ENCODE peak calls at places on chromosomes 12 and 14, in eight cellular contexts. A is amniotic stem cell, V is OCI-M1, B is KG1, E is HTR-8/SVneo, H is left cardiac atrium, Z is fibroblast of mammary gland, N is SW 1271. S is an unnamed sample.

GRCh38 chr12:93025145-93026103 is 96.3 kb upstream of the EEA1 start:
- DNase-seq in A (peak; percentile 0), V (peak; percentile 76), B (peak; percentile 18), E (peak; percentile 37), H (no peak), Z (peak; percentile 82), N (no peak), S (peak; percentile 83)

GRCh38 chr12:42475055-42475454 is 114.5 kb downstream of the PRICKLE1 start:
- DNase-seq in A (no peak), V (no peak), B (no peak), E (no peak), H (no peak), Z (no peak), N (no peak), S (no peak)

GRCh38 chr12:94150483-94151225 is 2.3 kb downstream of the PLXNC1 start:
- DNase-seq in A (no peak), V (peak; percentile 72), B (no peak), E (no peak), H (no peak), Z (no peak), N (no peak), S (no peak)

GRCh38 chr14:90426663-90427062 is 29.8 kb downstream of the CALM1 start:
- DNase-seq in A (no peak), V (peak; percentile 1), B (no peak), E (no peak), H (peak; percentile 74), Z (peak; percentile 45), N (no peak), S (peak; percentile 39)

GRCh38 chr12:6377667-6377994 is 2.3 kb upstream of the SCNN1A start:
- DNase-seq in A (no peak), V (no peak), B (no peak), E (no peak), H (peak; percentile 55), Z (no peak), N (no peak), S (no peak)

GRCh38 chr14:103436533-103436932 is 51.3 kb downstream of the MARK3 start:
- DNase-seq in A (no peak), V (no peak), B (no peak), E (no peak), H (no peak), Z (peak; percentile 57), N (no peak), S (peak; percentile 58)

GRCh38 chr14:81172353-81172752 is 48.4 kb downstream of the GTF2A1 start:
- DNase-seq in A (no peak), V (no peak), B (no peak), E (no peak), H (no peak), Z (peak; percentile 56), N (no peak), S (no peak)

GRCh38 chr12:106527356-106527755 is 55.4 kb upstream of the RFX4 start:
- DNase-seq in A (no peak), V (no peak), B (no peak), E (no peak), H (no peak), Z (no peak), N (peak; percentile 49), S (peak; percentile 17)

GRCh38 chr12:97482153-97482693 is 19.6 kb downstream of the RMST start:
- DNase-seq in A (no peak), V (no peak), B (no peak), E (no peak), H (no peak), Z (no peak), N (no peak), S (no peak)

GRCh38 chr12:44021471-44021971 is 185.6 kb downstream of the TMEM117 start:
- DNase-seq in A (no peak), V (peak; percentile 78), B (no peak), E (no peak), H (no peak), Z (no peak), N (no peak), S (no peak)

GRCh38 chr14:62126885-62127478 is 364.8 kb downstream of the SNAPC1 start:
- DNase-seq in A (peak; percentile 38), V (peak; percentile 55), B (peak; percentile 33), E (peak; percentile 86), H (no peak), Z (peak; percentile 63), N (peak; percentile 46), S (peak; percentile 76)

GRCh38 chr12:10197879-10198278 is 14.8 kb upstream of the GABARAPL1 start:
- DNase-seq in A (no peak), V (no peak), B (no peak), E (no peak), H (no peak), Z (no peak), N (no peak), S (no peak)

GRCh38 chr12:26614217-26614616 is 218.8 kb downstream of the ITPR2 start:
- DNase-seq in A (no peak), V (peak; percentile 60), B (peak; percentile 28), E (no peak), H (peak; percentile 18), Z (peak; percentile 35), N (peak; percentile 36), S (peak; percentile 56)

GRCh38 chr12:50914872-50915484 is 37.4 kb upstream of the HIGD1C start:
- DNase-seq in A (no peak), V (no peak), B (no peak), E (no peak), H (no peak), Z (no peak), N (no peak), S (no peak)

GRCh38 chr14:103527408-103528157 is 1.4 kb upstream of the TRMT61A start:
- DNase-seq in A (no peak), V (no peak), B (no peak), E (no peak), H (no peak), Z (peak; percentile 82), N (no peak), S (peak; percentile 34)

GRCh38 chr12:128339121-128339520 is 72.2 kb downstream of the TMEM132C start:
- DNase-seq in A (no peak), V (no peak), B (no peak), E (no peak), H (no peak), Z (no peak), N (no peak), S (no peak)

GRCh38 chr12:123734268-123734667 is 22.1 kb downstream of the ATP6V0A2 start:
- DNase-seq in A (no peak), V (no peak), B (no peak), E (no peak), H (no peak), Z (no peak), N (no peak), S (no peak)

GRCh38 chr14:46550836-46551235 is 100.7 kb downstream of the RPL10L start:
- DNase-seq in A (no peak), V (peak; percentile 14), B (no peak), E (no peak), H (no peak), Z (no peak), N (no peak), S (no peak)

GRCh38 chr12:76083761-76084276 is 666 bp downstream of the NAP1L1 start:
- DNase-seq in A (peak; percentile 53), V (peak; percentile 70), B (peak; percentile 46), E (peak; percentile 49), H (peak; percentile 78), Z (peak; percentile 51), N (peak; percentile 77), S (peak; percentile 58)

GRCh38 chr12:82366182-82366581 is 7.9 kb downstream of the METTL25 start:
- DNase-seq in A (no peak), V (no peak), B (no peak), E (no peak), H (no peak), Z (peak; percentile 47), N (no peak), S (no peak)

GRCh38 chr14:92503756-92504491 is 9.7 kb upstream of the RIN3 start:
- DNase-seq in A (peak; percentile 31), V (peak; percentile 16), B (no peak), E (peak; percentile 90), H (no peak), Z (peak; percentile 63), N (peak; percentile 95), S (peak; percentile 43)

GRCh38 chr14:42869681-42870080 is 1263.0 kb downstream of the LRFN5 start:
- DNase-seq in A (no peak), V (no peak), B (no peak), E (no peak), H (no peak), Z (peak; percentile 77), N (no peak), S (peak; percentile 25)

GRCh38 chr14:57837267-57837666 is 28.6 kb downstream of the SLC35F4 start:
- DNase-seq in A (no peak), V (no peak), B (no peak), E (no peak), H (no peak), Z (no peak), N (no peak), S (no peak)